ENCODE peak calls at places on chromosomes 16 and 17, in five cellular contexts. Z is pancreas, P is tibial artery, G is heart right ventricle, Y is GM06990. E is an unnamed sample.

GRCh38 chr17:48647964-48648245 is 21.7 kb upstream of the HOXB9 start:
- DNase-seq in Z (no peak), P (no peak), G (no peak), Y (no peak), E (no peak)

GRCh38 chr16:58661199-58661830 is 23.3 kb downstream of the SLC38A7 start:
- DNase-seq in Z (peak; percentile 70), P (peak; percentile 45), G (peak; percentile 49), Y (no peak), E (peak; percentile 57)

GRCh38 chr17:16407911-16408588 is 7.3 kb upstream of the TRPV2 start:
- DNase-seq in Z (peak; percentile 56), P (peak; percentile 89), G (peak; percentile 73), Y (peak; percentile 82), E (no peak)

GRCh38 chr17:36532435-36532975 is 2.2 kb downstream of the MYO19 start:
- DNase-seq in Z (peak; percentile 8), P (no peak), G (no peak), Y (no peak), E (no peak)

GRCh38 chr16:72818286-72818845 is 229.6 kb downstream of the ZFHX3 start:
- DNase-seq in Z (no peak), P (no peak), G (no peak), Y (no peak), E (no peak)

GRCh38 chr17:64773836-64774761 is 112.0 kb upstream of the SMURF2 start:
- DNase-seq in Z (peak; percentile 86), P (no peak), G (no peak), Y (peak; percentile 74), E (no peak)

GRCh38 chr17:42045719-42046118 is 4.7 kb downstream of the C17orf113 start:
- DNase-seq in Z (no peak), P (no peak), G (no peak), Y (no peak), E (no peak)

GRCh38 chr16:67092227-67092626 is 17.5 kb upstream of the PHAF1 start:
- DNase-seq in Z (no peak), P (no peak), G (no peak), Y (no peak), E (no peak)

GRCh38 chr17:40021471-40021961 is 6.3 kb downstream of the CSF3 start:
- DNase-seq in Z (no peak), P (peak; percentile 46), G (no peak), Y (no peak), E (no peak)

GRCh38 chr17:82023447-82024241 is 539 bp downstream of the LRRC45 start:
- DNase-seq in Z (peak; percentile 55), P (no peak), G (no peak), Y (no peak), E (no peak)

GRCh38 chr17:1154704-1155103 is 25.1 kb downstream of the ABR start:
- DNase-seq in Z (no peak), P (no peak), G (peak; percentile 35), Y (no peak), E (no peak)

GRCh38 chr16:4208529-4208835 is 33.4 kb downstream of the SRL start:
- DNase-seq in Z (no peak), P (no peak), G (no peak), Y (no peak), E (no peak)

GRCh38 chr16:53509906-53510703 is 7.1 kb upstream of the AKTIP start:
- DNase-seq in Z (peak; percentile 63), P (peak; percentile 62), G (peak; percentile 73), Y (no peak), E (no peak)

GRCh38 chr16:58031016-58031800 is 5.7 kb downstream of the MMP15 start:
- DNase-seq in Z (peak; percentile 34), P (no peak), G (no peak), Y (no peak), E (no peak)

GRCh38 chr17:74601944-74602572 is 10.0 kb upstream of the CD300LD start:
- DNase-seq in Z (peak; percentile 19), P (no peak), G (peak; percentile 32), Y (no peak), E (peak; percentile 13)

GRCh38 chr17:40707720-40708119 is 4.2 kb upstream of the KRT24 start:
- DNase-seq in Z (no peak), P (peak; percentile 84), G (peak; percentile 23), Y (no peak), E (no peak)

GRCh38 chr17:39014044-39014794 is 47.0 kb upstream of the FBXO47 start:
- DNase-seq in Z (no peak), P (no peak), G (no peak), Y (no peak), E (no peak)

GRCh38 chr17:77235370-77236080 is 94.8 kb downstream of the SEC14L1 start:
- DNase-seq in Z (no peak), P (peak; percentile 61), G (no peak), Y (no peak), E (no peak)

GRCh38 chr17:64531955-64532371 is 25.2 kb downstream of the CEP95 start:
- DNase-seq in Z (no peak), P (no peak), G (no peak), Y (no peak), E (no peak)

GRCh38 chr17:66255112-66255511 is 25.9 kb upstream of the APOH start:
- DNase-seq in Z (peak; percentile 29), P (no peak), G (peak; percentile 36), Y (peak; percentile 16), E (peak; percentile 16)

GRCh38 chr16:14539631-14540030 is 90.4 kb downstream of the PARN start:
- DNase-seq in Z (no peak), P (no peak), G (no peak), Y (no peak), E (no peak)

GRCh38 chr16:55667753-55668152 is 12.0 kb downstream of the SLC6A2 start:
- DNase-seq in Z (no peak), P (no peak), G (no peak), Y (no peak), E (no peak)

GRCh38 chr17:265726-266125 is 84.3 kb upstream of the DOC2B start:
- DNase-seq in Z (peak; percentile 9), P (no peak), G (peak; percentile 33), Y (no peak), E (no peak)

GRCh38 chr17:75848523-75849303 is 4.5 kb upstream of the UNC13D start:
- DNase-seq in Z (peak; percentile 80), P (peak; percentile 61), G (peak; percentile 80), Y (peak; percentile 33), E (no peak)

GRCh38 chr16:12184419-12184831 is 207.9 kb downstream of the SNX29 start:
- DNase-seq in Z (no peak), P (no peak), G (no peak), Y (no peak), E (no peak)

GRCh38 chr16:66028505-66029216 is 337.8 kb upstream of the CDH5 start:
- DNase-seq in Z (no peak), P (peak; percentile 63), G (no peak), Y (no peak), E (no peak)

GRCh38 chr17:49035470-49036269 is 38.5 kb downstream of the IGF2BP1 start:
- DNase-seq in Z (peak; percentile 42), P (no peak), G (peak; percentile 13), Y (peak; percentile 50), E (peak; percentile 54)

GRCh38 chr16:11193494-11193893 is 62.5 kb downstream of the SOCS1 start:
- DNase-seq in Z (no peak), P (no peak), G (no peak), Y (no peak), E (no peak)

GRCh38 chr16:9447195-9447551 is 355.7 kb downstream of the HAPSTR1 start:
- DNase-seq in Z (peak; percentile 77), P (no peak), G (peak; percentile 73), Y (no peak), E (no peak)

GRCh38 chr17:36742267-36743000 is 141.1 kb downstream of the MRM1 start:
- DNase-seq in Z (no peak), P (no peak), G (no peak), Y (no peak), E (no peak)

GRCh38 chr16:74740795-74741304 is 33.8 kb downstream of the FA2H start:
- DNase-seq in Z (peak; percentile 92), P (no peak), G (no peak), Y (no peak), E (no peak)

DNA sequence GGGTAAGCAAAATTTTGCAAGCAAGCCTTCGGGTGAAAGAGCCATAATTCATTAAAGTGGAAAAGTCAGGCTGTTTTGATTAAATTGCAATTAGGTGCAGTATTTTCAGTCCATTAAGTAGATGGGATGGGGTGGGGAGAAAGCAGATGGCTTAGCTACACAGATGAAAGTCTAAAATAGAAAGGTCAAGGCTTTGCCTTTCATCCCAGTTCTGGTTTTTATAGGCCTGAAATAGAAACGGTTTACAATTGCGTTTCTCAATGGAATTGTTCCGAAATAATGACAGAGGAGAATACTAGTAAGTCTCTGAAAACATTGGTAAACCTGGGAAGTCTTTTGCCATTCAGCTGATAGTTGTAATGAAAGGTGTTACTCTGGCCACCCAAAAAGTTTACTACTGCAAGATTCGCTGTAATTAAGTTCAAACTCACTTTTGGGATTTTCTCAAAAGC is 1.5 kb downstream of the PPM1E start:
- DNase-seq in Z (no peak), P (no peak), G (no peak), Y (no peak), E (no peak)
- H3K4me3 ChIP-seq in Z (no peak overlapping the region), P (no peak overlapping the region), G (peak overlapping the region; percentile 50), Y (no peak overlapping the region), E (peak overlapping the region; percentile 78)

DNA sequence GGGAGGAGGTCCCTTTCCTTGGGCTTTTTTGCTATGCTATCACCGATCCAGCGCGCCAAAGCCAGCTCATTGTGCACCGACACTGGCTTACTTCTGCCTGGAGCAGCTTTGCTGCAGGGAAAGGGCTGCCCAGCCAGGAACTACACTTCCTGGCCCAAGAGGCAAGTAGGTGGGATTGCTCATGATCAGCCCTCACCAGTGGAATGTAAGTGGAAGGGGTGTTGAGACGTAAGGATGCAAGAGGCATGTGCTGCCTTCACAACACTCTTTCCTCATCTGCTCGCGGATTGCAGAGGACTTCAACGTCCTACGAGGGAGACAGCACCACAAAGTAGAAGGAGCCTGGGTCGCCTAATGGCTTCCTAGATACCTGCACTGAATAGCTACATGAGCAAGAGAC is 104.3 kb upstream of the FOXF1 start:
- DNase-seq in Z (no peak), P (no peak), G (no peak), Y (no peak), E (no peak)
- H3K27me3 ChIP-seq in Z (no peaks in the 10 kb centered on the region), P (no peaks in the 10 kb centered on the region), G (peaks cover 63% of the 10 kb centered on the region), Y (peaks cover 2% of the 10 kb centered on the region), E (no peaks in the 10 kb centered on the region)

DNA sequence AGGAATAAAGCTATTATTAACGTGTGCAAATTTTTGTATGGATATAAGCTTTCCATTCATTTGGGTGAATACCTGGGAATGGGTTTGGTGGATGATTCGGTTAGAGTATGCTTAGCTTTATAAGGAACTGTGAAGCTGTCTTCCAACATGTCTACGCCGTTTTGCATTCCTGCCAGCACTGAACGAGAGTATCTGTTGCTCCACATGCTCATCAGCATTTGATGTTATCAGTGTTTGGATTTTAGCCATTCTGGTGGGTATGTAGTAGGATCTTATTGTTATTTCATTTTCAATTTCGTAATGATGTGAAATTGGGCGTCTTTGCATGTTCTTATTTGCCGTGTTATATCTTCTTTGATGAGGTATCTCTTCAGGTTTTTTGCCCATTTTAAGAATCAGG is 168.0 kb downstream of the RPTOR start:
- DNase-seq in Z (no peak), P (no peak), G (no peak), Y (no peak), E (no peak)
- H3K4me3 ChIP-seq in Z (no peak overlapping the region), P (no peak overlapping the region), G (no peak overlapping the region), Y (no peak overlapping the region), E (no peak overlapping the region)

DNA sequence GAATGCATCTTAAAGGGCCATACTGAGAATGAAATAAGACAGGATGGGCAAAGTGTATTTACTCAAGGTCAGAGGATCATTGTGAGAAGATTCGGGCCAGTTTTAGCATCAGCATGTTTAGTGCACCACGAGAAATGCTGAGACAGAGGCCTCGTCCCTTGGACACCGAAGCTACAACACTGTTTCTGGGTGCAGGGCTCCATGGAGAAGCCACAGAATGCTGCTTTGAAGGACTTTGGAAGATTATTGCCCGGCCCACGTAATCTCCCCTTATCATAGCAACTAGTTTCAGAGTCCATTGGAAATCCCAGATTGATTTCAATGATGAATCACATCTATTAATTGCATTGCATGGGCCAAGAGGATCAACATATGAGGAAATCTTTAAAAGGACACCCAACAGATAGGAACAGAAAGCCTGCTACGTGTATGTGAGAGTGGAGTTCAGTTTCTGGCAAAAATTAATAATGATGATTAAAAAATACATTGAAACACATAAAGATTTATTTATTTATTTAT is 156.0 kb downstream of the MAF start:
- DNase-seq in Z (no peak), P (no peak), G (no peak), Y (no peak), E (no peak)
- H3K27me3 ChIP-seq in Z (no peaks in the 10 kb centered on the region), P (no peaks in the 10 kb centered on the region), G (peaks cover 3% of the 10 kb centered on the region), Y (no peaks in the 10 kb centered on the region), E (no peaks in the 10 kb centered on the region)